ENCODE peak calls at places on chromosome 21, in eight cellular contexts. Z, W, V, K, G, L, H and D are unnamed samples.

GRCh38 chr21:42988234-42988965 is 14.0 kb downstream of the PKNOX1 start:
- DNase-seq in Z (no peak), V (no peak), H (no peak), G (no peak), L (no peak), K (no peak), W (no peak), D (no peak)

GRCh38 chr21:15820857-15821256 is 91.1 kb downstream of the USP25 start:
- DNase-seq in K (no peak), Z (no peak), H (no peak), G (no peak), W (no peak), V (no peak), L (no peak), D (no peak)

GRCh38 chr21:33662046-33662445 is 19.7 kb downstream of the ITSN1 start:
- DNase-seq in Z (no peak), L (no peak), G (no peak), H (peak; percentile 27), K (no peak), V (no peak), W (no peak), D (no peak)

GRCh38 chr21:43207868-43208267 is 39.1 kb downstream of the CRYAA start:
- DNase-seq in L (no peak), V (no peak), H (no peak), K (no peak), W (no peak), G (peak; percentile 17), Z (no peak), D (no peak)

GRCh38 chr21:25929859-25930520 is 195.2 kb downstream of the GABPA start:
- DNase-seq in K (no peak), Z (no peak), V (no peak), L (no peak), G (no peak), H (peak; percentile 86), W (no peak), D (no peak)

GRCh38 chr21:42750737-42751530 is 97.5 kb downstream of the PDE9A start:
- DNase-seq in K (no peak), W (no peak), H (no peak), L (no peak), Z (no peak), V (no peak), G (no peak), D (no peak)

GRCh38 chr21:33578959-33579542 is 9.4 kb downstream of the DONSON start:
- DNase-seq in K (no peak), V (no peak), Z (no peak), G (no peak), L (no peak), W (no peak), H (peak; percentile 82), D (no peak)

GRCh38 chr21:30382201-30382600 is 10.1 kb upstream of the KRTAP13-2 start:
- DNase-seq in H (no peak), G (no peak), K (no peak), Z (no peak), W (no peak), V (no peak), L (no peak), D (no peak)

DNA sequence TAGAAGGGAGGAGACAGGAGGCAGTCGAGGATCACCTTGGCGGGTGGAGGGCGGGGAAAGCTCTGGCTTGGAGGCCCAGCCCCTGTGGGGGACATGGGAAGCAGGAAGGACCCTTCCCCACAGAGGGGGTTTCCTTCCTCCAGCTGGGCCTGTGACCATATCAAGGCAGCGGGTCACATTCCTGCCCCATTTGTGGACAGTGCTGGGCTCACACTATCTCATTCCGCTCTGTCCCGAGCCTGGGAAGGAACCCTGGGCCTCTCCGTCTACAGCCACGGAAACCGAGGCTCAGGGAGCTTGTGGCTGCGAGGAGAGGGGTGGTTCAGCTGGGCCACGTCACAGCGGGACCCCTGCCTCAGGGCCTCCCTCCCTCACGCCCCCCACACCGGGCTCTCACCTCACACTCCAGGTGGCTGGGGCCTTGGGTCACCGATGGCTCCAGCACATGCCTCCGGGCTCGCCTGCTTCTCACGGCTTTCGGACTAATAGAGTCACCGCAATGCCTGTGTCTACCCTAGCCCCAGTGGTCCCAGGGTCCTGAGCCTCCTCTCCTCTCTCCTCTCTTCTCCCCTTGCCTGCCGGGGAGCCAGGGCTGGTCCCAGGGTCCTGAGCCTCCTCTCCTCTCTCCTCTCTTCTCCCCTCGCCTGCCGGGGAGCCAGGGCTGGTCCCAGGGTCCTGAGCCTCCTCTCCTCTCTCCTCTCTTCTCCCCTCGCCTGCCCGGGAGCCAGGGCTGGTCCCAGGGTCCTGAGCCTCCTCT is 56.4 kb downstream of the SLC19A1 start:
- DNase-seq in G (no peak), H (no peak), K (no peak), Z (no peak), V (no peak), L (peak; percentile 11), W (no peak), D (no peak)
- H3K4me3 ChIP-seq in G (no peak overlapping the region), H (no peak overlapping the region), K (no peak overlapping the region), Z (no peak overlapping the region), V (no peak overlapping the region), L (no peak overlapping the region), W (no peak overlapping the region), D (no peak overlapping the region)

GRCh38 chr21:29190920-29191319 is 60.5 kb downstream of the MAP3K7CL start:
- DNase-seq in K (no peak), W (no peak), H (peak; percentile 70), L (no peak), Z (no peak), V (no peak), G (no peak), D (no peak)

GRCh38 chr21:29194847-29195246 is 64.4 kb downstream of the MAP3K7CL start:
- DNase-seq in L (no peak), W (no peak), H (no peak), G (no peak), K (no peak), Z (no peak), V (no peak), D (no peak)

GRCh38 chr21:29194342-29194741 is 63.9 kb downstream of the MAP3K7CL start:
- DNase-seq in H (no peak), W (no peak), K (no peak), Z (no peak), L (no peak), V (no peak), G (no peak), D (no peak)

GRCh38 chr21:29193907-29194306 is 63.5 kb downstream of the MAP3K7CL start:
- DNase-seq in Z (no peak), H (no peak), G (no peak), W (no peak), K (no peak), V (no peak), L (no peak), D (no peak)

GRCh38 chr21:29192999-29193563 is 62.6 kb downstream of the MAP3K7CL start:
- DNase-seq in W (no peak), H (no peak), L (peak; percentile 21), G (no peak), Z (no peak), V (no peak), K (no peak), D (no peak)
- H3K4me3 ChIP-seq in W (no peak overlapping the region), H (no peak overlapping the region), L (peak overlapping the region; percentile 29), G (no peak overlapping the region), Z (no peak overlapping the region), V (no peak overlapping the region), K (no peak overlapping the region), D (no peak overlapping the region)

DNA sequence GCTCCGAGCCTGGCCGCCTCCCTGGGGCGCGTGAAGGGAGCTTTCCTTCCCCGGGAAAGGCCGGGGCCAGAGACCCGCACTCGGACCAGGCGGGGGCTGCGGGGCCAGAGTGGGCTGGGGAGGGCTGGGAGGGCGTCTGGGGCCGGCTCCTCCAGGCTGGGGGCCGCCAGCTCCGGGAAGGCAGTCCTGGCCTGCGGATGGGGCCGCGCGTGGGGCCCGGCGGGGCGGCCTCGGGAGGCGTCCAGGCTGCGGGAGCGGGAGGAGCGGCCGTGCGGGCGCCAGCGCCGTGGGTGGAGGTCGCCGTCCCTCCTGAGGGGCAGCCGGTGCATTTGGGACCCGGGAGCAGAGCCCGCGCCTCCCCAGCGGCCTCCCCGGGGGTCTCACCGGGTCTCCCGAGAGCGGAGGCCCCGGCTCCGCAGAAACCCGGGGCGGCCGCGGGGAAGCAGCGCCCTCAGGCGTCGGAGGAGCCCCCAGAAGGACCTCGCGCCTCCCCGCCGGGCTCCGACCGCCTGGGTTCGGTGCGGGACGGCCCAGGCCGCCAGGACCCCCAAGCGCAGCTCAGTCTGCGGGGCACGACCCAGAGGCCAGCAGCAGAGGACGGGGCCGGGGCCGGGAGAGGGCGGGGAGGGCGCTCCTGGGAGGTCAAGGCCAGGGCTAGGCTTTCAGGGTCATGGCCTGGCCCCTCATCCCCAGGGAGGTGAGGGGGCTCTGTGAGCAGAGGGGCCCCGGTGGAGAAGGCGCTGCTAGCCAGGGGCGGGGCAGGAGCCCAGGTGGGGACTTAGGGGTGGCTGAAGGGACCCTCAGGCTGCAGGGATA is 7.3 kb upstream of the SLX9 start:
- DNase-seq in K (peak; percentile 42), H (peak; percentile 38), W (no peak), V (peak; percentile 68), G (no peak), L (peak; percentile 65), Z (no peak), D (no peak)
- H3K4me3 ChIP-seq in K (no peak overlapping the region), H (peak overlapping the region; percentile 27), W (peak overlapping the region; percentile 24), V (peak overlapping the region; percentile 73), G (peak overlapping the region; percentile 44), L (peak overlapping the region; percentile 31), Z (peak overlapping the region; percentile 42), D (no peak overlapping the region)

GRCh38 chr21:38807987-38808386 is 2.3 kb downstream of the ETS2 start:
- DNase-seq in K (no peak), Z (no peak), V (no peak), G (no peak), L (no peak), W (no peak), H (no peak), D (no peak)
- H3K4me3 ChIP-seq in K (peak overlapping the region; percentile 88), Z (peak overlapping the region; percentile 59), V (no peak overlapping the region), G (peak overlapping the region; percentile 86), L (peak overlapping the region; percentile 87), W (peak overlapping the region; percentile 97), H (peak overlapping the region; percentile 99), D (peak overlapping the region; percentile 74)

DNA sequence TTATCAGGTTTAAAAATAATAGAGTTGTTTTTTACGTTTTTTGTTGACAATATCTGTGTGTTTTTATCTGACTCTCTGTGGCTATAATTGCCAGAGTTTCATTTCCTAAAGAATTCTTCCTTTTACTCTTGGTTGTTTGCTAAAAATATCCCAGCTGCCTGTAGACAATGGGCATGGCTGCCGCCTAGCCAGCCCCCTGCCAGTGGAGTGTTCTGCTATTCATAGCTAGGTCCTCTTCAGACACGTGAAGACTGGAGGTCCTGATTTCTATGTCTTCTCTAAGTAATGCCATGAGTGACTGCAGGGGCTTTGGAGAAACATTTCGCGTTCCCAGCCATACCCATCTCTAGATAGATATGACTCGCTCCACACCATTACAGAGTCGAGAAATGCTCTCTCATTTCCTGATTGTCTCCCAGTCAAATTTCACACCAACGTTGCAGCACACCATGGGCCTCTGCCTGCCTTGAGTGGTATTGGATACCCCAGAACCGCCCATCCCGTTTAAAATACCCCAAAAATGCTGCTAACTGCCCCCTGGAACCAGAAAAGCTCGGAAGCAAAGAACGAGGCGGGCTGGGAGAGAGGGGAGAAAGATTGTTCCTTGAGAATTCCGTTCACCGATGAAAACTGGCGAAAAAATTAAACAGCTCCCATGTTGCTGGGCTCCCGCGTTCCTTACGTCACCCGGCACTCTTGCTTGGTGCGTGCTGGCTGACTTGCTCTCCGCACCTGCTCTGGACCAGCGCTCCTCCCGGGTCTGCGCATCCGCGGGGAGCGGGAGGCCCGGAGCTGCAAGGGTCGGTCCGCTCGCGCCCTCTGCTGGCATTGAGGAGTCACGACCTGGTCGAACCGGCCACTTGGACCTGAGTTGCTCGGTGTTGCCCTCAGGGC is 99.3 kb upstream of the BACE2 start:
- DNase-seq in H (peak; percentile 75), Z (peak; percentile 42), V (peak; percentile 14), L (peak; percentile 85), K (peak; percentile 34), W (peak; percentile 76), G (peak; percentile 81), D (no peak)
- H3K4me3 ChIP-seq in H (no peak overlapping the region), Z (peak overlapping the region; percentile 6), V (no peak overlapping the region), L (peak overlapping the region; percentile 34), K (no peak overlapping the region), W (no peak overlapping the region), G (no peak overlapping the region), D (no peak overlapping the region)